ENCODE peak calls at places on chromosomes 7 and 10, in four cellular contexts. One of them, this sample, is unnamed.

GRCh38 chr7:130903358-130903974 is 169.5 kb upstream of the KLF14 start:
- DNase-seq in hepatocyte: peak; percentile 52
- DNase-seq in GM20000: no peak
- DNase-seq in H7: no peak
- DNase-seq in this sample: no peak

GRCh38 chr10:127854769-127855583 is 37.8 kb downstream of the CLRN3 start:
- DNase-seq in hepatocyte: no peak
- DNase-seq in GM20000: peak; percentile 37
- DNase-seq in H7: no peak
- DNase-seq in this sample: no peak

GRCh38 chr7:25009271-25009670 is 29.3 kb upstream of the OSBPL3 start:
- DNase-seq in hepatocyte: no peak
- DNase-seq in GM20000: no peak
- DNase-seq in H7: no peak
- DNase-seq in this sample: no peak

GRCh38 chr10:114881462-114881861 is 56.5 kb upstream of the TRUB1 start:
- DNase-seq in hepatocyte: no peak
- DNase-seq in GM20000: no peak
- DNase-seq in H7: no peak
- DNase-seq in this sample: no peak

GRCh38 chr7:130822642-130823041 is 88.6 kb upstream of the KLF14 start:
- DNase-seq in hepatocyte: no peak
- DNase-seq in GM20000: no peak
- DNase-seq in H7: no peak
- DNase-seq in this sample: no peak

GRCh38 chr7:154767194-154767593 is 235.7 kb downstream of the PAXIP1 start:
- DNase-seq in hepatocyte: no peak
- DNase-seq in GM20000: no peak
- DNase-seq in H7: no peak
- DNase-seq in this sample: no peak

GRCh38 chr10:132746801-132747625 is 38.9 kb downstream of the NKX6-2 start:
- DNase-seq in hepatocyte: no peak
- DNase-seq in GM20000: no peak
- DNase-seq in H7: peak; percentile 85
- DNase-seq in this sample: no peak

GRCh38 chr10:15419279-15419874 is 48.3 kb upstream of the FAM171A1 start:
- DNase-seq in hepatocyte: peak; percentile 75
- DNase-seq in GM20000: peak; percentile 49
- DNase-seq in H7: peak; percentile 53
- DNase-seq in this sample: peak; percentile 38

GRCh38 chr7:47586925-47587324 is 5.0 kb upstream of the TNS3 start:
- DNase-seq in hepatocyte: peak; percentile 3
- DNase-seq in GM20000: no peak
- DNase-seq in H7: peak; percentile 66
- DNase-seq in this sample: no peak

GRCh38 chr10:130230611-130231010 is 94.4 kb downstream of the GLRX3 start:
- DNase-seq in hepatocyte: no peak
- DNase-seq in GM20000: no peak
- DNase-seq in H7: no peak
- DNase-seq in this sample: no peak

GRCh38 chr7:8125680-8126444 is 136.1 kb downstream of the ICA1 start:
- DNase-seq in hepatocyte: no peak
- DNase-seq in GM20000: peak; percentile 51
- DNase-seq in H7: no peak
- DNase-seq in this sample: no peak

GRCh38 chr10:51832652-51833383 is 133.4 kb upstream of the CSTF2T start:
- DNase-seq in hepatocyte: no peak
- DNase-seq in GM20000: peak; percentile 4
- DNase-seq in H7: no peak
- DNase-seq in this sample: peak; percentile 56

GRCh38 chr10:95818663-95819062 is 62.7 kb downstream of the ENTPD1 start:
- DNase-seq in hepatocyte: no peak
- DNase-seq in GM20000: no peak
- DNase-seq in H7: no peak
- DNase-seq in this sample: no peak